ENCODE peak calls at places on chromosomes 1 and 21, in nine cellular contexts. M, O, R, J, E, Z, W, Y and Q are unnamed samples.
A peak's percentile ranks its signal among the peaks of the same experiment; 100 is the strongest.

GRCh38 chr1:202193614-202194327 is at the start of gene LGR6:
- DNase-seq in W (no peak), E (no peak), R (no peak), O (no peak), J (no peak), M (no peak), Z (no peak), Y (no peak), Q (peak; percentile 58)

GRCh38 chr1:225835752-225836151 is 25.8 kb downstream of the EPHX1 start:
- DNase-seq in R (no peak), W (no peak), E (peak; percentile 29), M (no peak), Z (peak; percentile 46), J (no peak), O (peak; percentile 43), Y (peak; percentile 31), Q (no peak)

GRCh38 chr1:150469291-150469690 is 17.9 kb upstream of the TARS2 start:
- DNase-seq in J (no peak), E (no peak), M (no peak), W (no peak), Y (no peak), Z (no peak), R (no peak), O (no peak), Q (no peak)

GRCh38 chr1:234875328-234875952 is 253.2 kb downstream of the TOMM20 start:
- DNase-seq in Y (peak; percentile 57), R (no peak), W (no peak), J (no peak), E (no peak), M (no peak), Z (no peak), O (no peak), Q (no peak)

GRCh38 chr1:202405928-202406327 is 57.4 kb downstream of the PPP1R12B start:
- DNase-seq in J (no peak), Y (peak; percentile 64), W (no peak), M (no peak), Z (no peak), E (no peak), O (no peak), R (no peak), Q (no peak)

GRCh38 chr1:179042700-179043099 is 17.0 kb downstream of the FAM20B start:
- DNase-seq in Y (no peak), Z (no peak), M (no peak), W (no peak), J (no peak), E (no peak), R (no peak), O (no peak), Q (no peak)

GRCh38 chr1:104378414-104378813 is 628.7 kb downstream of the AMY1C start:
- DNase-seq in Z (no peak), E (no peak), W (no peak), J (no peak), M (no peak), Y (no peak), O (no peak), R (no peak), Q (no peak)

GRCh38 chr1:157390646-157391045 is 161.7 kb downstream of the FCRL5 start:
- DNase-seq in R (no peak), E (peak; percentile 70), M (no peak), Y (no peak), J (no peak), Z (peak; percentile 80), W (no peak), O (peak; percentile 33), Q (peak; percentile 28)

GRCh38 chr1:41387667-41388091 is 26.4 kb downstream of the FOXO6 start:
- DNase-seq in J (no peak), Z (peak; percentile 26), W (no peak), M (peak; percentile 69), E (peak; percentile 53), Y (peak; percentile 75), O (peak; percentile 61), R (peak; percentile 89), Q (peak; percentile 88)

GRCh38 chr1:3902546-3902945 is 2.5 kb upstream of the C1orf174 start:
- DNase-seq in M (no peak), W (peak; percentile 23), Z (no peak), J (peak; percentile 30), O (peak; percentile 86), E (no peak), Y (no peak), R (no peak), Q (no peak)

GRCh38 chr1:201019321-201019977 is 4.1 kb downstream of the KIF21B start:
- DNase-seq in J (peak; percentile 99), O (peak; percentile 63), W (peak; percentile 84), Y (no peak), Z (peak; percentile 74), M (no peak), R (no peak), E (peak; percentile 45), Q (peak; percentile 37)

GRCh38 chr1:235997916-235998315 is 67.0 kb downstream of the NID1 start:
- DNase-seq in Y (no peak), R (peak; percentile 28), M (no peak), W (no peak), O (no peak), Z (no peak), J (no peak), E (no peak), Q (no peak)

GRCh38 chr21:45957986-45958610 is 23.5 kb upstream of the COL6A1 start:
- DNase-seq in J (no peak), O (peak; percentile 63), Y (no peak), W (no peak), E (peak; percentile 74), R (no peak), Z (peak; percentile 33), M (no peak), Q (no peak)

GRCh38 chr1:168320149-168320548 is 39.5 kb downstream of the TBX19 start:
- DNase-seq in R (no peak), Y (no peak), M (no peak), J (no peak), Z (no peak), E (no peak), W (no peak), O (no peak), Q (no peak)

GRCh38 chr1:27496604-27497155 is 6.7 kb upstream of the WASF2 start:
- DNase-seq in E (no peak), J (no peak), O (no peak), R (no peak), W (no peak), Z (no peak), M (no peak), Y (no peak), Q (peak; percentile 59)

GRCh38 chr1:152110860-152111514 is 4.3 kb downstream of the TCHH start:
- DNase-seq in M (peak; percentile 34), J (peak; percentile 60), O (peak; percentile 28), R (no peak), W (no peak), Z (peak; percentile 65), Y (no peak), E (peak; percentile 18), Q (peak; percentile 41)

GRCh38 chr21:44517175-44517899 is 22.7 kb downstream of the KRTAP10-1 start:
- DNase-seq in R (no peak), J (no peak), Z (peak; percentile 27), W (no peak), Y (peak; percentile 100), O (no peak), E (peak; percentile 50), M (peak; percentile 87), Q (no peak)

GRCh38 chr1:151993084-151993733 is 450 bp downstream of the S100A10 start:
- DNase-seq in Y (no peak), M (no peak), E (no peak), Z (peak; percentile 40), R (no peak), O (peak; percentile 58), J (peak; percentile 54), W (no peak), Q (peak; percentile 35)

GRCh38 chr1:53567458-53568250 is 108.5 kb downstream of the DMRTB1 start:
- DNase-seq in O (no peak), J (no peak), R (no peak), M (no peak), Z (no peak), E (no peak), W (no peak), Y (no peak), Q (no peak)

GRCh38 chr1:235160395-235160964 is 570 bp downstream of the RBM34 start:
- DNase-seq in Y (no peak), J (peak; percentile 73), M (peak; percentile 67), W (no peak), Z (peak; percentile 80), R (no peak), E (no peak), O (no peak), Q (no peak)

GRCh38 chr1:111690306-111690617 is 48.9 kb downstream of the INKA2 start:
- DNase-seq in Z (peak; percentile 95), E (peak; percentile 39), O (peak; percentile 91), J (no peak), Y (peak; percentile 71), R (peak; percentile 32), M (peak; percentile 8), W (no peak), Q (peak; percentile 72)

GRCh38 chr1:53122194-53122846 is 20.1 kb downstream of the SLC1A7 start:
- DNase-seq in W (no peak), Y (no peak), R (no peak), E (peak; percentile 79), J (no peak), Z (peak; percentile 51), M (no peak), O (peak; percentile 82), Q (no peak)

GRCh38 chr1:162151900-162152829 is 82.7 kb downstream of the NOS1AP start:
- DNase-seq in J (peak; percentile 24), Y (no peak), W (no peak), Z (peak; percentile 96), M (no peak), O (peak; percentile 50), E (no peak), R (no peak), Q (peak; percentile 74)

GRCh38 chr1:226248091-226248490 is 24.6 kb downstream of the MIXL1 start:
- DNase-seq in J (no peak), E (no peak), R (no peak), M (no peak), Z (peak; percentile 67), W (no peak), O (no peak), Y (no peak), Q (no peak)

GRCh38 chr1:151265446-151266236 is 11.1 kb downstream of the PSMD4 start:
- DNase-seq in W (no peak), Y (no peak), J (no peak), Z (no peak), R (no peak), O (no peak), E (no peak), M (no peak), Q (no peak)

GRCh38 chr1:168135116-168135981 is 1.4 kb downstream of the GPR161 start:
- DNase-seq in Y (no peak), O (no peak), Z (peak; percentile 40), E (no peak), R (no peak), W (no peak), M (no peak), J (no peak), Q (no peak)